ENCODE peak calls at places on chromosomes 16 and 17, in nine cellular contexts. I is cardiac muscle cell, O is fibroblast of pulmonary artery, V is lower leg skin, R is left ventricle myocardium inferior, T is AG09309, S is pancreas, D is osteocyte, N is astrocyte of the spinal cord. B is an unnamed sample.

GRCh38 chr17:51486091-51486490 is 225.7 kb downstream of the UTP18 start:
- DNase-seq in I (no peak), O (no peak), V (no peak), R (no peak), T (no peak), S (no peak), D (no peak), N (no peak), B (no peak)

GRCh38 chr17:29595107-29595942 is 2.4 kb downstream of the ANKRD13B start:
- DNase-seq in I (no peak), O (peak; percentile 46), V (no peak), R (no peak), T (no peak), S (peak; percentile 28), D (no peak), N (peak; percentile 38), B (no peak)

GRCh38 chr17:3750926-3751325 is 27.2 kb downstream of the HASPIN start:
- DNase-seq in I (no peak), O (no peak), V (no peak), R (no peak), T (no peak), S (no peak), D (no peak), N (no peak), B (no peak)

GRCh38 chr17:66347661-66348604 is 45.5 kb downstream of the PRKCA start:
- DNase-seq in I (peak; percentile 38), O (peak; percentile 38), V (no peak), R (no peak), T (no peak), S (no peak), D (no peak), N (peak; percentile 70), B (no peak)

GRCh38 chr17:41678907-41679739 is 9.6 kb upstream of the EIF1 start:
- DNase-seq in I (peak; percentile 66), O (peak; percentile 60), V (no peak), R (no peak), T (no peak), S (no peak), D (no peak), N (peak; percentile 56), B (no peak)

GRCh38 chr16:10981697-10982216 is 37.4 kb downstream of the CLEC16A start:
- DNase-seq in I (no peak), O (no peak), V (no peak), R (no peak), T (no peak), S (no peak), D (no peak), N (no peak), B (peak; percentile 41)

GRCh38 chr17:61927211-61928100 is at the start of gene INTS2:
- DNase-seq in I (peak; percentile 97), O (peak; percentile 97), V (peak; percentile 99), R (peak; percentile 97), T (peak; percentile 81), S (peak; percentile 98), D (peak; percentile 97), N (peak; percentile 94), B (peak; percentile 96)

GRCh38 chr16:81866820-81867440 is 87.8 kb downstream of the PLCG2 start:
- DNase-seq in I (no peak), O (no peak), V (no peak), R (peak; percentile 68), T (no peak), S (no peak), D (no peak), N (no peak), B (no peak)

GRCh38 chr16:83996481-83997252 is 28.6 kb downstream of the NECAB2 start:
- DNase-seq in I (no peak), O (no peak), V (no peak), R (no peak), T (no peak), S (peak; percentile 31), D (no peak), N (no peak), B (no peak)

GRCh38 chr17:66541461-66542182 is 239.2 kb downstream of the PRKCA start:
- DNase-seq in I (peak; percentile 90), O (peak; percentile 49), V (no peak), R (no peak), T (peak; percentile 82), S (no peak), D (no peak), N (peak; percentile 72), B (peak; percentile 39)

GRCh38 chr16:46768809-46769208 is 20.7 kb upstream of the MYLK3 start:
- DNase-seq in I (no peak), O (no peak), V (no peak), R (no peak), T (no peak), S (no peak), D (no peak), N (no peak), B (no peak)

GRCh38 chr16:48965391-48965790 is 316.2 kb downstream of the CBLN1 start:
- DNase-seq in I (no peak), O (no peak), V (no peak), R (no peak), T (no peak), S (no peak), D (no peak), N (no peak), B (no peak)

GRCh38 chr16:86894925-86895324 is 316.6 kb downstream of the FOXL1 start:
- DNase-seq in I (no peak), O (no peak), V (no peak), R (no peak), T (no peak), S (no peak), D (no peak), N (no peak), B (no peak)

GRCh38 chr17:72901098-72901497 is 191.4 kb downstream of the SLC39A11 start:
- DNase-seq in I (no peak), O (no peak), V (peak; percentile 59), R (no peak), T (no peak), S (no peak), D (no peak), N (peak; percentile 9), B (no peak)

GRCh38 chr17:45848868-45849535 is 4.3 kb downstream of the SPPL2C start:
- DNase-seq in I (no peak), O (no peak), V (no peak), R (no peak), T (no peak), S (peak; percentile 49), D (no peak), N (no peak), B (no peak)

GRCh38 chr16:55569025-55569424 is 2.5 kb downstream of the CAPNS2 start:
- DNase-seq in I (peak; percentile 77), O (peak; percentile 64), V (no peak), R (no peak), T (peak; percentile 8), S (no peak), D (no peak), N (peak; percentile 59), B (no peak)

DNA sequence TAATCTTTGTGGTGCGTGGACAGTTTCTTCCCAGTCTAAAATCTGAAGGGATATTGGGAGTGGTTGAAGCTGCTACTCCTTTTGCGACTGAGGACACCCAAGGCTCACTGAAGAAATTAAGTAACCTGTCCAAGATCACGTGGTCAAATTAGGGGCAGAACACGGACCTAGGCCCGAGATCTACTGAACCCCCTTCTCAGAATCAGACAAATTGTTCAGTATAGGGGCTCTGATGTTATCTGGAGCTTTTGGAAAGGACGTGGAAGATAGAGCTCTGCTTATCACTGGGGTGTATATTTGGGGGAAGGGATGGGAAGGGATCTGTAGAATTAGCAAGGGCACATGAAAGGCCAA is 857 bp downstream of the TANGO6 start:
- DNase-seq in I (no peak), O (no peak), V (peak; percentile 45), R (no peak), T (no peak), S (no peak), D (no peak), N (no peak), B (no peak)
- TF ChIP-seq CTCF in I (no peak), O (no peak), V (no peak), R (no peak), T (no peak), S (no peak), D (no peak), N (no peak), B (no peak)

GRCh38 chr16:15888072-15888976 is at the start of gene CEP20:
- DNase-seq in I (peak; percentile 99), O (peak; percentile 99), V (peak; percentile 100), R (peak; percentile 100), T (peak; percentile 96), S (peak; percentile 100), D (peak; percentile 100), N (peak; percentile 99), B (peak; percentile 100)
- TF ChIP-seq CTCF in I (peak; percentile 6), O (no peak), V (no peak), R (peak; percentile 50), T (peak; percentile 4), S (no peak), D (peak; percentile 13), N (no peak), B (no peak)

DNA sequence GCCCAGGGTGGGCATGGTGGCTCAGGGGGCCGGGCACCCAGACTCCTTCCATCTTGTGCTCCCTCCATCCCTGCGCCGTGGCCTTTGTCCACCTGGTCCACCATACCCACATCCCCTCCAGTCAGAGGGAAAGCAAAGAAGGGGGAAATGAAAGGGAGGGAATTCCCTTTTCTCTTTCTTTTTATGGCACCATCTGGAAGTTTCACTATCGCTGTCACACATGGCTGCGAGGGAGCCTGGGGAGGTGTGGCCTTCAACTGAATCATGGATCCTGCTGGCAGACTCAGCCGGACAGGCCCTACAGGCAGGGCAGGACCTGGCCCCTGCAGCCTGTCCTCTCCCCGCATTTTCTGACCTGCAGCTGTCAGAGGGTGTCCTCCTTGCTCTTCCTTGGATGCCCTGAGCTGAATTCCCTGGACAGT is 6.2 kb downstream of the SLC12A3 start:
- DNase-seq in I (peak; percentile 38), O (peak; percentile 47), V (no peak), R (no peak), T (no peak), S (no peak), D (no peak), N (peak; percentile 13), B (no peak)
- TF ChIP-seq CTCF in I (no peak), O (no peak), V (no peak), R (no peak), T (peak; percentile 12), S (no peak), D (no peak), N (no peak), B (no peak)

GRCh38 chr17:81697261-81698044 is 5.7 kb upstream of the MRPL12 start:
- DNase-seq in I (no peak), O (no peak), V (no peak), R (no peak), T (no peak), S (no peak), D (no peak), N (no peak), B (no peak)

GRCh38 chr17:81700353-81701287 is 2.5 kb upstream of the MRPL12 start:
- DNase-seq in I (no peak), O (no peak), V (no peak), R (no peak), T (no peak), S (peak; percentile 71), D (no peak), N (no peak), B (no peak)

GRCh38 chr17:81702934-81703746 is at the start of gene MRPL12:
- DNase-seq in I (peak; percentile 94), O (peak; percentile 94), V (peak; percentile 98), R (peak; percentile 94), T (peak; percentile 45), S (peak; percentile 97), D (peak; percentile 95), N (peak; percentile 91), B (peak; percentile 96)

GRCh38 chr17:81703747-81704654 is 834 bp downstream of the MRPL12 start:
- DNase-seq in I (no peak), O (no peak), V (no peak), R (no peak), T (no peak), S (peak; percentile 41), D (no peak), N (no peak), B (no peak)

GRCh38 chr17:81701288-81702071 is 1.7 kb upstream of the MRPL12 start:
- DNase-seq in I (no peak), O (no peak), V (no peak), R (no peak), T (no peak), S (no peak), D (no peak), N (no peak), B (no peak)
- TF ChIP-seq CTCF in I (no peak), O (no peak), V (no peak), R (no peak), T (peak; percentile 7), S (no peak), D (no peak), N (no peak), B (no peak)

B was measured in glutamatergic neuron.